ENCODE peak calls at places on chromosomes 11 and 22, in five cellular contexts. B is K562, K is IMR-90, O is mammary epithelial cell, V is H9. J is an unnamed sample. For H3K4me1, the result is how much of the 10 kb centered on the place peaks cover.

GRCh38 chr11:18088371-18088770 is 17.5 kb downstream of the SAAL1 start:
- DNase-seq in B (no peak), K (no peak), O (no peak), V (no peak), J (no peak)

GRCh38 chr11:65425971-65426838 is 3.6 kb downstream of the NEAT1 start:
- DNase-seq in B (no peak), K (peak), O (peak), V (no peak), J (no peak)

GRCh38 chr11:104222464-104222863 is 58.5 kb upstream of the PDGFD start:
- DNase-seq in B (no peak), K (no peak), O (no peak), V (no peak), J (no peak)

GRCh38 chr11:84714316-84714780 is 912.8 kb downstream of the DLG2 start:
- DNase-seq in B (peak), K (peak), O (peak), V (peak), J (peak)

GRCh38 chr11:75275581-75275980 is 35.0 kb downstream of the TPBGL start:
- DNase-seq in B (no peak), K (peak), O (no peak), V (peak), J (peak)

GRCh38 chr11:126334665-126335462 is 20.6 kb upstream of the ST3GAL4 start:
- DNase-seq in B (no peak), K (peak), O (no peak), V (no peak), J (no peak)

GRCh38 chr11:117097567-117098268 is 510 bp downstream of the SIK3 start:
- DNase-seq in B (peak), K (no peak), O (no peak), V (peak), J (peak)

GRCh38 chr22:31230871-31231621 is 18.9 kb downstream of the LIMK2 start:
- DNase-seq in B (peak), K (peak), O (peak), V (no peak), J (peak)

GRCh38 chr22:43275545-43275981 is 67.6 kb downstream of the SCUBE1 start:
- DNase-seq in B (peak), K (peak), O (peak), V (peak), J (no peak)

GRCh38 chr11:65615950-65616574 is 486 bp downstream of the PCNX3 start:
- DNase-seq in B (peak), K (no peak), O (peak), V (no peak), J (peak)

GRCh38 chr11:6746086-6746618 is 25.6 kb downstream of the OR2AG2 start:
- DNase-seq in B (no peak), K (no peak), O (no peak), V (no peak), J (peak)

GRCh38 chr11:11215058-11215815 is 137.8 kb downstream of the CSNK2A3 start:
- DNase-seq in B (no peak), K (no peak), O (no peak), V (no peak), J (no peak)

GRCh38 chr11:65419773-65420481 is 2.7 kb upstream of the NEAT1 start:
- DNase-seq in B (peak), K (peak), O (peak), V (peak), J (peak)

GRCh38 chr11:121595717-121596156 is 143.0 kb upstream of the SORL1-AS1 start:
- DNase-seq in B (no peak), K (peak), O (peak), V (no peak), J (no peak)

GRCh38 chr11:27902981-27903624 is 202.8 kb upstream of the BDNF start:
- DNase-seq in B (no peak), K (peak), O (peak), V (no peak), J (no peak)

GRCh38 chr22:48734359-48734758 is 1093.3 kb downstream of the BRD1 start:
- DNase-seq in B (no peak), K (no peak), O (no peak), V (no peak), J (no peak)

GRCh38 chr22:44192098-44192810 is 11.5 kb downstream of the PARVG start:
- DNase-seq in B (peak), K (no peak), O (peak), V (peak), J (no peak)

GRCh38 chr11:78708388-78708787 is 133.7 kb upstream of the NARS2 start:
- DNase-seq in B (no peak), K (peak), O (peak), V (no peak), J (no peak)

GRCh38 chr22:45540122-45540521 is 37.4 kb downstream of the FBLN1 start:
- DNase-seq in B (no peak), K (no peak), O (no peak), V (no peak), J (no peak)

GRCh38 chr11:61969838-61970452 is 2.5 kb upstream of the FTH1 start:
- DNase-seq in B (no peak), K (peak), O (peak), V (no peak), J (no peak)
- H3K9ac ChIP-seq in B (no peak), K (no peak), O (peak), V (no peak), J (no peak)

GRCh38 chr11:111982019-111982464 is 43.2 kb upstream of the DLAT start:
- DNase-seq in B (peak), K (peak), O (peak), V (peak), J (peak)

GRCh38 chr11:111978028-111978771 is 41.1 kb downstream of the DIXDC1 start:
- DNase-seq in B (peak), K (peak), O (peak), V (peak), J (peak)

GRCh38 chr11:111982532-111983186 is 42.5 kb upstream of the DLAT start:
- DNase-seq in B (no peak), K (no peak), O (no peak), V (no peak), J (no peak)

GRCh38 chr11:111981270-111981669 is 43.9 kb upstream of the DLAT start:
- DNase-seq in B (no peak), K (no peak), O (no peak), V (no peak), J (no peak)

GRCh38 chr11:111980062-111980461 is 42.9 kb downstream of the DIXDC1 start:
- DNase-seq in B (no peak), K (no peak), O (no peak), V (no peak), J (no peak)
- H3K4me1 ChIP-seq in B (under half), K (under half), O (under half), V (under half), J (under half)

GRCh38 chr11:35088226-35088625 is 50.7 kb upstream of the CD44 start:
- DNase-seq in B (no peak), K (no peak), O (peak), V (no peak), J (no peak)
- H3K9ac ChIP-seq in B (no peak), K (no peak), O (peak), V (no peak), J (no peak)

GRCh38 chr11:83568474-83568873 is 282.3 kb upstream of the CCDC90B start:
- DNase-seq in B (no peak), K (no peak), O (no peak), V (no peak), J (no peak)
- H3K4me1 ChIP-seq in B (under half), K (under half), O (under half), V (under half), J (under half)

J was measured in colonic mucosa.